ENCODE peak calls at places on chromosomes 5 and 9, in seven cellular contexts. R is ovary, L is right lobe of liver, F is adrenal gland, J is uterus, C is breast epithelium, M is A549. I is an unnamed sample.
A peak's percentile ranks its signal among the peaks of the same experiment; 100 is the strongest.

GRCh38 chr5:110027527-110028322 is 338.0 kb downstream of the MAN2A1 start:
- DNase-seq in R (no peak), L (no peak), F (no peak), J (no peak), C (no peak), M (no peak), I (no peak)

GRCh38 chr9:108057421-108058136 is 568.0 kb upstream of the KLF4 start:
- DNase-seq in R (no peak), L (no peak), F (peak; percentile 61), J (peak; percentile 59), C (no peak), M (peak; percentile 68), I (no peak)

GRCh38 chr9:124482431-124483031 is 24.7 kb downstream of the NR5A1 start:
- DNase-seq in R (no peak), L (no peak), F (peak; percentile 34), J (no peak), C (no peak), M (no peak), I (peak; percentile 19)

GRCh38 chr5:127871448-127872153 is 168.4 kb downstream of the CCDC192 start:
- DNase-seq in R (no peak), L (no peak), F (no peak), J (no peak), C (no peak), M (no peak), I (no peak)

GRCh38 chr5:3024126-3024525 is 272.6 kb upstream of the IRX2 start:
- DNase-seq in R (no peak), L (no peak), F (no peak), J (no peak), C (no peak), M (no peak), I (no peak)

GRCh38 chr9:106916491-106917235 is 53.7 kb downstream of the ZNF462 start:
- DNase-seq in R (peak; percentile 54), L (no peak), F (peak; percentile 80), J (peak; percentile 40), C (no peak), M (peak; percentile 62), I (peak; percentile 83)

GRCh38 chr9:10855847-10856246 is 243.0 kb upstream of the PTPRD start:
- DNase-seq in R (no peak), L (no peak), F (no peak), J (no peak), C (no peak), M (no peak), I (no peak)

GRCh38 chr5:141506381-141507155 is 17.7 kb downstream of the PCDHGC5 start:
- DNase-seq in R (no peak), L (no peak), F (no peak), J (no peak), C (no peak), M (no peak), I (no peak)

GRCh38 chr9:79984429-79985067 is 412.8 kb downstream of the TLE4 start:
- DNase-seq in R (no peak), L (no peak), F (no peak), J (no peak), C (no peak), M (no peak), I (no peak)

GRCh38 chr5:107104774-107105050 is 566.0 kb downstream of the EFNA5 start:
- DNase-seq in R (no peak), L (no peak), F (no peak), J (no peak), C (no peak), M (peak; percentile 10), I (peak; percentile 12)

GRCh38 chr9:35517136-35517535 is 27.2 kb downstream of the RUSC2 start:
- DNase-seq in R (no peak), L (no peak), F (no peak), J (no peak), C (no peak), M (no peak), I (peak; percentile 26)

GRCh38 chr9:72786948-72787347 is 165.9 kb downstream of the ALDH1A1 start:
- DNase-seq in R (no peak), L (no peak), F (no peak), J (no peak), C (no peak), M (no peak), I (no peak)

GRCh38 chr5:1883925-1884637 is 1.4 kb upstream of the IRX4 start:
- DNase-seq in R (no peak), L (peak; percentile 33), F (no peak), J (no peak), C (no peak), M (no peak), I (no peak)

GRCh38 chr9:94900222-94901018 is 173.9 kb downstream of the AOPEP start:
- DNase-seq in R (no peak), L (no peak), F (peak; percentile 70), J (no peak), C (no peak), M (no peak), I (no peak)

GRCh38 chr9:94899464-94900221 is 173.1 kb downstream of the AOPEP start:
- DNase-seq in R (no peak), L (no peak), F (no peak), J (no peak), C (no peak), M (no peak), I (no peak)

GRCh38 chr9:94904806-94905205 is 178.3 kb downstream of the AOPEP start:
- DNase-seq in R (no peak), L (no peak), F (no peak), J (no peak), C (no peak), M (no peak), I (no peak)

GRCh38 chr9:94903961-94904421 is 177.5 kb downstream of the AOPEP start:
- DNase-seq in R (no peak), L (no peak), F (no peak), J (no peak), C (no peak), M (no peak), I (no peak)

DNA sequence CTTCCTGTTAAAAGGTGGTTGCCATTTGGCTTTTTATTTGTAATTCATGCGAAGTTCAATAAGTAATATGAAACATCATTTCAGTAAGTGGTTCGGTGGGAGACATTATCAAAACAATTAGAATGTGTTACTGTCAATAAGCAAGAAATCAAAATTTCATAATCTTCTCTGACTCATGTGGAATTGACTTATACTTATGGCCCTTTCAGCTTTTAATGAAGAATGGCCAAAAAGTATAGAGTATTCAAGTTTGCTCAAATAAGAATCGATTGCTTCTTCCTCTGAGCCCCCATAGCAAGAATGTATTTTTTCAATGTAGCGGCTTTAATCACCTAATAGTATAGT is 174.5 kb downstream of the AOPEP start:
- DNase-seq in R (no peak), L (no peak), F (no peak), J (no peak), C (no peak), M (no peak), I (no peak)
- H3K4me3 ChIP-seq in R (no peak overlapping the region), L (no peak overlapping the region), F (no peak overlapping the region), J (peak overlapping the region; percentile 16), C (peak overlapping the region; percentile 9), M (peak overlapping the region; percentile 24), I (no peak overlapping the region)

DNA sequence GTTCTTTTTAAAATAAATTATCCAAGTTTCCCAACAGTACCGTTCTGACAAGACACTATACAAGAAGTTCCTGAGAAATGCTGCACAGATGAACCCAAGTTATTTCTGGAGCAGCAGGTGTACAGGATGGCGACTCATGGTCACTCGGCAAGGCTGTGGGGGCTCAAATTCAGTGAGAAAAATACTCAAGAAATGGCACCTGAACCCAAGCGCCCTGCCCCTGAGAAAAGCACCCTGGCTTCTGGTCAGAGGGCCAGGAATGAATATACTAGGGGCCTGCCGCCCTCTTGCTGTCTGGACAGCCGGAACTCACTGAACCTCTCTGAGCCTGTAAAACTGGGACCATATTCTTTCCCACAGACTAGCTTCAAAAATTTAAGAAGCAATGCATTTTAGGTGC is 1.6 kb downstream of the RAPGEF1 start:
- DNase-seq in R (no peak), L (no peak), F (no peak), J (no peak), C (no peak), M (no peak), I (no peak)
- TF ChIP-seq CTCF in R (no peak), L (no peak), F (no peak), J (no peak), C (no peak), M (no peak), I (no peak)

GRCh38 chr9:127644943-127645342 is 32.9 kb downstream of the STXBP1 start:
- DNase-seq in R (no peak), L (no peak), F (no peak), J (no peak), C (no peak), M (no peak), I (peak; percentile 73)

GRCh38 chr9:127640908-127641545 is 28.9 kb downstream of the STXBP1 start:
- DNase-seq in R (no peak), L (no peak), F (no peak), J (no peak), C (no peak), M (no peak), I (no peak)

GRCh38 chr9:127644428-127644827 is 32.4 kb downstream of the STXBP1 start:
- DNase-seq in R (no peak), L (no peak), F (no peak), J (no peak), C (no peak), M (no peak), I (peak; percentile 59)

GRCh38 chr9:127637322-127637847 is 25.3 kb downstream of the STXBP1 start:
- DNase-seq in R (peak; percentile 52), L (no peak), F (peak; percentile 67), J (peak; percentile 47), C (no peak), M (no peak), I (no peak)

DNA sequence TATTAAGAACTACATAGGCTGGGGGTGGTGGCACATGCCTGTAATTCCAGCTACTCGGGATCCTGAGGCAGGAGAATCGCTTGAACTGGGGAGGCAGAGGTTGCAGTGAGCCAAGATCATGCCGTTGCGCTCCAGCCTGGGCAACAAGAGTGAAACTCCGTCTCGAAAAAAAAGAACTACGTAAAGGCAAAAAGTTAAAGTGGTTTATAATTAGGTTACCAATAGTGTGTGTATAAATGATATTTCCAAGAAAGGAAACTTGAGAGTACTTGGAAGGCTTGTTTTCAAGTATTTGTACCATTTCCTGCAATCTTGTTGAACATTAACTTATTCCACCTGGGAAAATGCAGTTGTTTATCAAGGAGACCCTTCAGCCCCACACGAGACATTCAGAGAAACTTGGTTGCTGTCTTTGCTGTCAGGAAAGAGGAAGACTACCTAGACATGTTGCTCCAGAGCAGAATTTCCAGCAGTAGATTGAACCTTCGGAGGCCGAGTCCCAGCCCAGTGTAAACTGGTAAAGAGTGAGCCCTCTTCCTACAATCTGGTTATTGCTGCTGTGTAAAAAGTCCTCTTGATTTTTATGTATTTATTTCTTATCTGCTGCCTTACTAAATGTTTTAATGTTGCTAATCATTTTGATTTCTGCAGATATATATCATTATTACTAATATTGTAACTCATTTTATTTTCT is 30.1 kb downstream of the STXBP1 start:
- DNase-seq in R (no peak), L (no peak), F (no peak), J (no peak), C (no peak), M (no peak), I (peak; percentile 31)
- TF ChIP-seq POLR2A in R (no peak), L (no peak), F (no peak), J (no peak), C (no peak), M (no peak), I (no peak)

DNA sequence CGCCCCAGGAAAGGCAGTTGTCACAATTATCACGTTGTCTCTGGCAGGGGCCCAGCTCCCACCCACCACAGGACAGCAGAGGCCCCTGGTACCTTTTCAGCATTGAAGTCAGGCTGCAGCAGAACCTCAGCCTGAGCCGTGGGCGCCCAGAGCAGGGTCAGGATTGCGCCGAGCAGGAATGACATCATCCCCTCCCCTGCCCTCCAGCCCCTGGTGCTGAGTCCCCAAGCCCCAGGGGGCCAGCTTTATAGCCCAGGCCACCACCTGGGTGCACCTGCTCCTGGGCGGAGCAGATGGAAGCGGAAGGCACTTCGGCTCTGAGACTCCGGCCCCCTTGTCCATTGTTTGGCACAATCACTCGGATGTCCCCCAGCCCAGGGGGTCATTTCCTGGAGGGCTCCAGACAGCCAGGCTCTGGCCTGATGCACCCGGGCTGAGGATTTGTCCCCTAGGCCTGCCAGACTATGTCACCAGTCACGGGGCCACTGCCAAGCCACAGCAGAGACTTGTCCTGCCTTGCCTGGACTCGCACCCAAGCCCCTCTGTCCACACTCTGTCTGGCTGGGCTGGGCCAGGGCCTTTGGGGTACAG is at the start of gene LCN15:
- DNase-seq in R (peak; percentile 30), L (peak; percentile 49), F (peak; percentile 14), J (no peak), C (no peak), M (no peak), I (no peak)
- H3K4me3 ChIP-seq in R (no peak within 1 kb of the TSS), L (no peak within 1 kb of the TSS), F (no peak within 1 kb of the TSS), J (no peak within 1 kb of the TSS), C (no peak within 1 kb of the TSS), M (no peak within 1 kb of the TSS), I (no peak within 1 kb of the TSS)

I was measured in thyroid gland.